ENCODE peak calls at places on chromosomes 11 and 22, in five cellular contexts. One of them, this sample, is unnamed. For H3K4me1, the result is how much of the 10 kb centered on the place peaks cover.

GRCh38 chr22:47369431-47370015 is 607.1 kb downstream of the TBC1D22A start:
- DNase-seq in A549: no peak
- DNase-seq in Peyer's patch: no peak
- DNase-seq in prostate gland: no peak
- DNase-seq in body of pancreas: no peak
- DNase-seq in this sample: no peak

GRCh38 chr11:29324328-29324727 is 692.5 kb downstream of the KCNA4 start:
- DNase-seq in Peyer's patch: no peak
- DNase-seq in body of pancreas: no peak
- DNase-seq in prostate gland: no peak
- DNase-seq in A549: no peak
- DNase-seq in this sample: no peak

GRCh38 chr22:47457509-47458300 is 695.3 kb downstream of the TBC1D22A start:
- DNase-seq in body of pancreas: no peak
- DNase-seq in Peyer's patch: no peak
- DNase-seq in prostate gland: no peak
- DNase-seq in A549: no peak
- DNase-seq in this sample: no peak

GRCh38 chr11:70436501-70436860 is 38.2 kb downstream of the CTTN start:
- DNase-seq in Peyer's patch: no peak
- DNase-seq in body of pancreas: no peak
- DNase-seq in A549: no peak
- DNase-seq in prostate gland: no peak
- DNase-seq in this sample: no peak

GRCh38 chr11:92707173-92707619 is 262.3 kb upstream of the MTNR1B start:
- DNase-seq in body of pancreas: no peak
- DNase-seq in A549: no peak
- DNase-seq in prostate gland: peak
- DNase-seq in Peyer's patch: no peak
- DNase-seq in this sample: peak

GRCh38 chr22:47042861-47043496 is 280.5 kb downstream of the TBC1D22A start:
- DNase-seq in prostate gland: no peak
- DNase-seq in A549: no peak
- DNase-seq in body of pancreas: no peak
- DNase-seq in Peyer's patch: no peak
- DNase-seq in this sample: no peak

GRCh38 chr11:74086242-74086884 is 77.5 kb upstream of the UCP3 start:
- DNase-seq in prostate gland: no peak
- DNase-seq in A549: no peak
- DNase-seq in body of pancreas: no peak
- DNase-seq in Peyer's patch: no peak
- DNase-seq in this sample: no peak

GRCh38 chr11:27291302-27291889 is 71.6 kb downstream of the CCDC34 start:
- DNase-seq in A549: peak
- DNase-seq in body of pancreas: peak
- DNase-seq in Peyer's patch: no peak
- DNase-seq in prostate gland: no peak
- DNase-seq in this sample: no peak

GRCh38 chr11:103961010-103961409 is 75.4 kb upstream of the DDI1 start:
- DNase-seq in prostate gland: no peak
- DNase-seq in A549: peak
- DNase-seq in Peyer's patch: no peak
- DNase-seq in body of pancreas: no peak
- DNase-seq in this sample: no peak

GRCh38 chr11:102974552-102975280 is 19.2 kb upstream of the MMP13 start:
- DNase-seq in A549: peak
- DNase-seq in Peyer's patch: no peak
- DNase-seq in prostate gland: no peak
- DNase-seq in body of pancreas: no peak
- DNase-seq in this sample: no peak

GRCh38 chr11:12547953-12548650 is 126.1 kb upstream of the TEAD1 start:
- DNase-seq in Peyer's patch: no peak
- DNase-seq in prostate gland: no peak
- DNase-seq in A549: no peak
- DNase-seq in body of pancreas: no peak
- DNase-seq in this sample: no peak

GRCh38 chr11:110463153-110463552 is 33.4 kb downstream of the FDX1 start:
- DNase-seq in prostate gland: no peak
- DNase-seq in body of pancreas: no peak
- DNase-seq in A549: peak
- DNase-seq in Peyer's patch: no peak
- DNase-seq in this sample: peak

GRCh38 chr11:57287884-57288283 is 36.9 kb downstream of the TNKS1BP1 start:
- DNase-seq in Peyer's patch: no peak
- DNase-seq in body of pancreas: no peak
- DNase-seq in A549: no peak
- DNase-seq in prostate gland: no peak
- DNase-seq in this sample: no peak

GRCh38 chr22:24427500-24428164 is at the start of gene ADORA2A:
- DNase-seq in prostate gland: no peak
- DNase-seq in A549: no peak
- DNase-seq in body of pancreas: peak
- DNase-seq in Peyer's patch: peak
- DNase-seq in this sample: no peak

GRCh38 chr22:41799486-41800347 is 762 bp upstream of the CCDC134 start:
- DNase-seq in Peyer's patch: no peak
- DNase-seq in prostate gland: peak
- DNase-seq in A549: no peak
- DNase-seq in body of pancreas: peak
- DNase-seq in this sample: peak

GRCh38 chr11:44944181-44944852 is 6.4 kb downstream of the TP53I11 start:
- DNase-seq in body of pancreas: no peak
- DNase-seq in A549: no peak
- DNase-seq in prostate gland: no peak
- DNase-seq in Peyer's patch: no peak
- DNase-seq in this sample: no peak

GRCh38 chr11:10627306-10627705 is 58.8 kb upstream of the LYVE1 start:
- DNase-seq in A549: no peak
- DNase-seq in prostate gland: no peak
- DNase-seq in Peyer's patch: no peak
- DNase-seq in body of pancreas: no peak
- DNase-seq in this sample: no peak

GRCh38 chr11:10625281-10625981 is 57.0 kb upstream of the LYVE1 start:
- DNase-seq in Peyer's patch: no peak
- DNase-seq in A549: no peak
- DNase-seq in body of pancreas: no peak
- DNase-seq in prostate gland: no peak
- DNase-seq in this sample: no peak

GRCh38 chr11:10623797-10624761 is 55.6 kb upstream of the LYVE1 start:
- DNase-seq in A549: peak
- DNase-seq in body of pancreas: peak
- DNase-seq in prostate gland: no peak
- DNase-seq in Peyer's patch: no peak
- DNase-seq in this sample: peak

GRCh38 chr11:10627816-10628215 is 59.4 kb upstream of the LYVE1 start:
- DNase-seq in Peyer's patch: no peak
- DNase-seq in A549: no peak
- DNase-seq in body of pancreas: no peak
- DNase-seq in prostate gland: no peak
- DNase-seq in this sample: no peak

GRCh38 chr11:10625982-10626311 is 57.5 kb upstream of the LYVE1 start:
- DNase-seq in prostate gland: no peak
- DNase-seq in body of pancreas: no peak
- DNase-seq in A549: no peak
- DNase-seq in Peyer's patch: no peak
- DNase-seq in this sample: no peak
- H3K4me1 ChIP-seq in prostate gland: under half
- H3K4me1 ChIP-seq in body of pancreas: under half
- H3K4me1 ChIP-seq in A549: under half
- H3K4me1 ChIP-seq in Peyer's patch: under half
- H3K4me1 ChIP-seq in this sample: under half

DNA sequence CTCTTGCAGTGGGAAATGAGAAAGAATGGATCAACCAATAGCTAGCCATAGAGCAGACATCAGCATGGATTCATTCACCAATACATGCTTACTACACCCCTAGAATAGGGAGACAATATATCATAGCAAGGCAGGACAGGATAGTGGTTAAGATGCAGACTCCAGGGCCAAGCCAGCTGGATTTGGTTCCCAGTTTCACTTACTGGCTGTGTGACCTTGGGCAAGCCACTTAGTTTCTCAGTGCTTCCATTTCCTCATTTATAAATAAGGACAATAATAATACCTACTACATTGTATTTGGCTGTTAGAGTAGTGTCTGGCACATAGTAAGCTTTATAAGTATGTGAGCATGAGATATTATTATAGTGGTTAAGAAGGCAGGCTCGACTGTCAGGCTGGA is 7.1 kb downstream of the DCHS1 start:
- DNase-seq in prostate gland: no peak
- DNase-seq in A549: no peak
- DNase-seq in Peyer's patch: no peak
- DNase-seq in body of pancreas: no peak
- DNase-seq in this sample: no peak
- H3K27ac ChIP-seq in prostate gland: no peak
- H3K27ac ChIP-seq in A549: no peak
- H3K27ac ChIP-seq in Peyer's patch: no peak
- H3K27ac ChIP-seq in body of pancreas: no peak
- H3K27ac ChIP-seq in this sample: no peak

GRCh38 chr22:28977050-28977449 is 84.6 kb downstream of the C22orf31 start:
- DNase-seq in Peyer's patch: no peak
- DNase-seq in A549: no peak
- DNase-seq in prostate gland: no peak
- DNase-seq in body of pancreas: no peak
- DNase-seq in this sample: no peak

GRCh38 chr22:28978158-28978557 is 83.5 kb downstream of the C22orf31 start:
- DNase-seq in body of pancreas: no peak
- DNase-seq in A549: no peak
- DNase-seq in Peyer's patch: no peak
- DNase-seq in prostate gland: no peak
- DNase-seq in this sample: no peak

GRCh38 chr22:28977481-28977971 is 84.1 kb downstream of the C22orf31 start:
- DNase-seq in A549: peak
- DNase-seq in body of pancreas: peak
- DNase-seq in prostate gland: no peak
- DNase-seq in Peyer's patch: no peak
- DNase-seq in this sample: no peak

GRCh38 chr22:28978863-28979799 is 82.5 kb downstream of the C22orf31 start:
- DNase-seq in Peyer's patch: no peak
- DNase-seq in prostate gland: no peak
- DNase-seq in A549: no peak
- DNase-seq in body of pancreas: no peak
- DNase-seq in this sample: no peak

DNA sequence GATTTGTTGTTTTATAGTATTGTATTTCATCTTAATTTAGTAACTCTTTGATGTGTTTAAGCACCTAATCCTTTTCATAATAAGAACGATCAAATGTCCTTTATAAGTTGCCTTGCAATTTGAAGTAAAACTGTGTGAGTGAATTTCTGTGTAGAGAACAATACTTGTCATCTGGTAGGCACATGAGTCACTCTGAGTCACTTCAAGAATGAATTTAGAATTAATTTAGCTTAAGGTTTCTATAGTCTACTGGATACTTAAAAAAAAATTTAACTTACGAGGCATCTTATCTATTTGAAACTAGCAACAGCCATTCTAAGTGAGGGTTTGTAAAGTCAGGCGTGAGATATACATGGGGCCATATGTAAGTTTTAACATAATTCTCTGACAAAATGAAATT is 85.0 kb downstream of the C22orf31 start:
- DNase-seq in prostate gland: no peak
- DNase-seq in body of pancreas: no peak
- DNase-seq in Peyer's patch: no peak
- DNase-seq in A549: no peak
- DNase-seq in this sample: no peak
- H3K4me3 ChIP-seq in prostate gland: no peak
- H3K4me3 ChIP-seq in body of pancreas: no peak
- H3K4me3 ChIP-seq in Peyer's patch: no peak
- H3K4me3 ChIP-seq in A549: peak
- H3K4me3 ChIP-seq in this sample: no peak

GRCh38 chr11:126197277-126197939 is 14.0 kb downstream of the RPUSD4 start:
- DNase-seq in body of pancreas: peak
- DNase-seq in Peyer's patch: no peak
- DNase-seq in A549: no peak
- DNase-seq in prostate gland: no peak
- DNase-seq in this sample: no peak

GRCh38 chr11:126202646-126203359 is 8.6 kb downstream of the RPUSD4 start:
- DNase-seq in A549: no peak
- DNase-seq in body of pancreas: peak
- DNase-seq in Peyer's patch: no peak
- DNase-seq in prostate gland: no peak
- DNase-seq in this sample: no peak

GRCh38 chr11:126195119-126195518 is 16.3 kb downstream of the RPUSD4 start:
- DNase-seq in Peyer's patch: no peak
- DNase-seq in A549: no peak
- DNase-seq in body of pancreas: no peak
- DNase-seq in prostate gland: no peak
- DNase-seq in this sample: no peak

GRCh38 chr11:126194121-126194543 is 17.3 kb downstream of the RPUSD4 start:
- DNase-seq in A549: peak
- DNase-seq in prostate gland: peak
- DNase-seq in Peyer's patch: no peak
- DNase-seq in body of pancreas: peak
- DNase-seq in this sample: peak

DNA sequence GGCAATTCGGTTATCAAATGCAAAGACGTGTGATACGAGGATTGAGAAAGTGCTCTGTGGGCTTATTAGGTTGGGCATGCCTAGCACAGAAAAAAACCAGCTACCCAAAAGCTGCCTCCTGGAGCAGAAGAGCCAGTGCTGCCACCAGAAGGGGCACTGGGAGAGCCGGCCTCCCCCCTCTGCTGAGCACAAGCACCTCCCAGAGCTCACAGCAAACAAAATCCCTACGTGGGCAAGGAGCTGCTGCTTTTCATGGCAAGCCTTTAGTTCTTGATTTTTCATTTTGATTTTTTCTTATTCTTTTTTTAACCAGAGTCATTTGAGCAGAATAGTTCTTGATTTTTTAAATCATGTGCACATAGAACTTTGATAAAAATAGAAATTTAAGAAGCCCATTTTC is 12.8 kb downstream of the RPUSD4 start:
- DNase-seq in A549: no peak
- DNase-seq in prostate gland: no peak
- DNase-seq in body of pancreas: no peak
- DNase-seq in Peyer's patch: no peak
- DNase-seq in this sample: no peak
- H3K4me1 ChIP-seq in A549: under half
- H3K4me1 ChIP-seq in prostate gland: under half
- H3K4me1 ChIP-seq in body of pancreas: under half
- H3K4me1 ChIP-seq in Peyer's patch: under half
- H3K4me1 ChIP-seq in this sample: under half

GRCh38 chr22:36145881-36146280 is 14.7 kb downstream of the APOL3 start:
- DNase-seq in Peyer's patch: no peak
- DNase-seq in prostate gland: no peak
- DNase-seq in body of pancreas: no peak
- DNase-seq in A549: no peak
- DNase-seq in this sample: no peak
- H3K27ac ChIP-seq in Peyer's patch: no peak
- H3K27ac ChIP-seq in prostate gland: no peak
- H3K27ac ChIP-seq in body of pancreas: no peak
- H3K27ac ChIP-seq in A549: no peak
- H3K27ac ChIP-seq in this sample: no peak